ENCODE peak calls at places on chromosomes 16 and 17, in six cellular contexts. S, B, D, V, O and P are unnamed samples.
A peak's percentile ranks its signal among the peaks of the same experiment; 100 is the strongest.

GRCh38 chr17:6713130-6713917 is at the start of gene SLC13A5:
- DNase-seq in O (no peak), V (no peak), B (no peak), D (peak; percentile 25), S (peak; percentile 4), P (no peak)

GRCh38 chr17:45705123-45706009 is 78.8 kb upstream of the CRHR1 start:
- DNase-seq in S (no peak), D (no peak), V (no peak), O (no peak), B (no peak), P (no peak)

GRCh38 chr17:78523939-78524655 is 53.1 kb downstream of the DNAH17 start:
- DNase-seq in D (no peak), O (no peak), B (no peak), V (no peak), S (no peak), P (no peak)

GRCh38 chr16:1308036-1308976 is 1.1 kb upstream of the UBE2I start:
- DNase-seq in D (no peak), B (no peak), S (no peak), V (peak; percentile 8), O (no peak), P (no peak)

GRCh38 chr17:68011199-68011665 is 15.0 kb upstream of the C17orf58 start:
- DNase-seq in S (no peak), O (peak; percentile 49), D (peak; percentile 61), B (no peak), V (no peak), P (no peak)

GRCh38 chr17:8698142-8699050 is 46.2 kb downstream of the CCDC42 start:
- DNase-seq in V (no peak), S (peak; percentile 54), O (no peak), B (no peak), D (peak; percentile 25), P (no peak)

GRCh38 chr17:41678907-41679739 is 9.6 kb upstream of the EIF1 start:
- DNase-seq in B (no peak), S (peak; percentile 37), O (peak; percentile 60), V (no peak), D (no peak), P (no peak)

GRCh38 chr17:36127199-36127881 is 23.7 kb downstream of the CCL4 start:
- DNase-seq in V (no peak), O (no peak), S (no peak), D (no peak), B (no peak), P (no peak)

GRCh38 chr16:1116693-1117077 is 20.6 kb upstream of the C1QTNF8 start:
- DNase-seq in V (no peak), O (no peak), B (no peak), S (no peak), D (no peak), P (no peak)

GRCh38 chr17:18925187-18925586 is 26.8 kb upstream of the SLC5A10 start:
- DNase-seq in D (no peak), S (no peak), V (no peak), O (no peak), B (no peak), P (no peak)

GRCh38 chr17:77208217-77208808 is 67.5 kb downstream of the SEC14L1 start:
- DNase-seq in O (no peak), D (peak; percentile 76), B (no peak), V (peak; percentile 20), S (peak; percentile 30), P (no peak)
- TF ChIP-seq CTCF in O (no peak), D (peak; percentile 8), B (no peak), V (peak; percentile 46), S (peak; percentile 14), P (peak; percentile 31)

GRCh38 chr17:62628845-62629555 is 1.5 kb downstream of the MRC2 start:
- DNase-seq in O (no peak), B (no peak), V (no peak), D (no peak), S (no peak), P (no peak)
- H3K4me3 ChIP-seq in O (peak overlapping the region; percentile 60), B (no peak overlapping the region), V (peak overlapping the region; percentile 81), D (no peak overlapping the region), S (peak overlapping the region; percentile 73), P (peak overlapping the region; percentile 48)

DNA sequence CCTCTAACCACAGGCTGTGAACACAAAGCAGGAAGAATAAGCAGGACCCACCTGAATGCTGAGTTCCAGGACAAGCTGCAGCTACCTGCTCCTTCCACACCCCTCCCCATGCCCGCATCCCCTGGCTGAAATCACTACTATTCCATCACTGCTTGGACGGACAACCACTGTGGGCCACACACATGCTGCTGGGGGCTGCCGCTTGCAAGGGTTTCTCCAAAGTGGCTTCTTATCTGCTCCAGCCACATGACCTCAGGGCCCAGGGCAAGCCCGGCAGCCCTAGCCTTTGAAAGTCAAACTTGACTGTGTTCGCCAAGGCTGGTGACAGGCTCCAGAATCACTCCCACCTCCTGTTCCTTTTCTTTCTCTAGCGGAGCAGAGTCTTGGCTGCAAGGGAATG is 18.4 kb downstream of the FA2H start:
- DNase-seq in V (no peak), D (no peak), B (no peak), S (no peak), O (no peak), P (no peak)
- TF ChIP-seq CTCF in V (no peak), D (no peak), B (no peak), S (no peak), O (no peak), P (no peak)

DNA sequence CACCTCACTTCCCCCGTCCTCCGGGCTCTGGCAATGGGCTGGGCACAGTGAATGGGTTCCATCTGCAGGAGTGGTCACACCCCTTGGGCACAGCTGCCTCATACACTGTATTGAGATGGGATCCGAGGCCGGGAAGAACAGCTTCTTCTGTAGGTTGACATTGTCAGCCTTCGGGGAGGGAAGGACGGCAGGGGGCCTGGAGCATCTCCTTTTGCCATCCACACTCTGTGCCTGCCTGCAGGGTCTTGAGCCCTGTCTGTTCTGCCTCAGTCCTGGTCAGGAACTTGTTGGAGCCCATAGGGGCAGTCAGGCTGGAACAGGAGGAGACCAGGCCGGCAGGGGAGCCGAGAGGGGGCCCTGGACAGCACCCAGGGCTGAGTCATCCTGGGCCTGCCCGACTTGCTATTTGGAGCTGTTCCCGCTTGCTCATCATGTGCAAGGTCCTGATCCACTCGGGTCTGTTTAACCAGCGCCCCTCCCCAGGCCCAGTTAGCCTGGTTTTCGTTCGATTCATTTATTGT is 286.8 kb downstream of the SEC14L1 start:
- DNase-seq in D (peak; percentile 41), V (no peak), B (no peak), O (no peak), S (no peak), P (no peak)
- H3K4me3 ChIP-seq in D (no peak overlapping the region), V (no peak overlapping the region), B (no peak overlapping the region), O (no peak overlapping the region), S (no peak overlapping the region), P (no peak overlapping the region)